ENCODE peak calls at places on chromosomes 4 and X, in ten cellular contexts. K, O, I, N, A, C, T, P, M and B are unnamed samples.
A peak's percentile ranks its signal among the peaks of the same experiment; 100 is the strongest.

GRCh38 chrX:131565909-131566308 is 22.0 kb downstream of the OR13H1 start:
- DNase-seq in K (no peak), O (no peak), I (no peak), N (no peak), A (no peak), C (no peak), T (no peak), P (peak; percentile 82), M (no peak), B (no peak)

GRCh38 chr4:73317092-73317491 is 58.5 kb upstream of the ANKRD17 start:
- DNase-seq in K (no peak), O (no peak), I (no peak), N (no peak), A (no peak), C (no peak), T (no peak), P (no peak), M (no peak), B (no peak)

GRCh38 chrX:19064175-19064574 is 58.1 kb downstream of the ADGRG2 start:
- DNase-seq in K (no peak), O (no peak), I (no peak), N (no peak), A (peak; percentile 18), C (no peak), T (no peak), P (peak; percentile 51), M (no peak), B (no peak)

GRCh38 chr4:74197123-74197522 is 39.2 kb downstream of the MTHFD2L start:
- DNase-seq in K (no peak), O (no peak), I (no peak), N (no peak), A (no peak), C (no peak), T (no peak), P (no peak), M (no peak), B (no peak)

GRCh38 chrX:11893933-11894710 is 136.1 kb downstream of the MSL3 start:
- DNase-seq in K (no peak), O (no peak), I (no peak), N (no peak), A (no peak), C (no peak), T (no peak), P (no peak), M (no peak), B (peak; percentile 50)

GRCh38 chr4:3822230-3822947 is 56.2 kb downstream of the ADRA2C start:
- DNase-seq in K (no peak), O (no peak), I (no peak), N (no peak), A (no peak), C (no peak), T (no peak), P (peak; percentile 27), M (peak; percentile 35), B (no peak)

GRCh38 chr4:117400039-117400835 is 314.9 kb upstream of the TRAM1L1 start:
- DNase-seq in K (no peak), O (no peak), I (no peak), N (no peak), A (peak; percentile 79), C (no peak), T (peak; percentile 82), P (peak; percentile 16), M (peak; percentile 7), B (peak; percentile 60)

GRCh38 chr4:23135792-23136645 is 443.3 kb downstream of the GBA3 start:
- DNase-seq in K (peak; percentile 49), O (no peak), I (peak; percentile 63), N (peak; percentile 93), A (peak; percentile 68), C (peak; percentile 4), T (peak; percentile 24), P (peak; percentile 46), M (peak; percentile 25), B (peak; percentile 8)

GRCh38 chr4:120636120-120636630 is 286.4 kb downstream of the PRDM5 start:
- DNase-seq in K (no peak), O (no peak), I (no peak), N (no peak), A (no peak), C (no peak), T (no peak), P (no peak), M (peak; percentile 6), B (no peak)

DNA sequence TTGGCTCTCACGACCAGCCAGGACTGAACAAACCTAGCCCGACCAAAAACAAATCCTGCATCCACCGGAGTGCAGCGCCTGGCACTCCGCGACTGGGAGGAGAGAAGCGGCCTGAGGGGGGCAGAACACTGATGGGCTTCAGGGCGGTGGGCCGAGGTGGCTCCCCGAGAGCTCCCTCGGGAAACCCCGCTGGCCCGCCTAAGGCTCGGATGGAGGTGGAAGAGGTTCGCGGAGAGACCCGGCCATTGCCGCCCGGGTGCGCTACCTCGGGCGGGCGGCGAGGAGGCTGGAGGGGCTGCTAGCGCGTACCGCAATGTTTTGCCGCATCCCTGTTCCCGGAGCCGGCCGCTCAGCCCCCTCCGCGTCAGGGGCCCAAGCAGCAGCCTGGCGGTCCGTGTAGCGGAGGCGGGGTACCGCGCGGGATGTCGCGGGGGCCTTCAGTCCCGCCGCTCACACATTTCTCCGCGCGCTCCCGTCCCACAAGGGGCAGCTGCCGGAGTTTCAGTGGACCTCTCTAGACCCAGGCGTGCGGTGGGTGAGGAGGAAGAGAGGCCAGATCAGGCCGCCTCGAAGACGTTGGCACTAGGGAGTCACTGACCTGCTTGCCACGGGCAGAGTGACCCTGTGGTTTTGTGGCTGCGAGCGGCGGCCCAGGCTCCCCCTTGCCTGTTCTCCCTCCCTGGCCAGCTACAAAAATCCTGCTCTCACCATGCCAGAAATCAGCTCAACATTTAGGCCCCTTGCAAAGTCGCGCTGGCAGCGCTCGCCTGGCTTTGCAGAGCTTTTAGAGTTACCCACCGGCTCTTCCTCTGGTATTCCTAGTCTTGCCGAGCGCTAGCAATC is 2.1 kb downstream of the SLITRK4 start:
- DNase-seq in K (no peak), O (peak; percentile 51), I (no peak), N (peak; percentile 25), A (no peak), C (no peak), T (no peak), P (no peak), M (no peak), B (no peak)
- H3K4me2 ChIP-seq in K (no peak overlapping the region), O (peak overlapping the region; percentile 94), I (no peak overlapping the region), N (peak overlapping the region; percentile 77), A (no peak overlapping the region), C (no peak overlapping the region), T (no peak overlapping the region), P (peak overlapping the region; percentile 45), M (no peak overlapping the region), B (no peak overlapping the region)

DNA sequence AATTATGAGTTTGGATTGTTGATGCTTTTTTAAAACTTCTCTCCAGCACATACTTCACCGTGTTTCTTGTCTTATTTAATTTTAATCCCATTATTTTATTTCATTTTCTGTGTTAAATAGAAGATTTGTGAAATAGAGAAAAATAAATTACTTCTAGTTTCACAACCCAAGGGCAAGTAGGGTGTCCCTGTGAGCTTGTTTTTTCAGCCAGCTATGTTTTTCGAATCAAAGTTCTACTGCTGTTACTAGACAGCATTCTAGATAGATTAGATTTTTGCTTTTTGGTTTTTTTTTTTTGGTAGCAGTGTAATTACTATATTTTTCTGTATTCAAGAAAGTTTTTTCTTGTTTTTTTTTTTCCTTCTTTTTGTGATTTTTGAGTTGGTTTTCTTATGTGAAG is 59.9 kb downstream of the RBPJ start:
- DNase-seq in K (no peak), O (no peak), I (no peak), N (no peak), A (no peak), C (no peak), T (no peak), P (no peak), M (no peak), B (no peak)
- H3K4me2 ChIP-seq in K (peak overlapping the region; percentile 16), O (no peak overlapping the region), I (peak overlapping the region; percentile 31), N (no peak overlapping the region), A (no peak overlapping the region), C (no peak overlapping the region), T (no peak overlapping the region), P (no peak overlapping the region), M (no peak overlapping the region), B (no peak overlapping the region)

DNA sequence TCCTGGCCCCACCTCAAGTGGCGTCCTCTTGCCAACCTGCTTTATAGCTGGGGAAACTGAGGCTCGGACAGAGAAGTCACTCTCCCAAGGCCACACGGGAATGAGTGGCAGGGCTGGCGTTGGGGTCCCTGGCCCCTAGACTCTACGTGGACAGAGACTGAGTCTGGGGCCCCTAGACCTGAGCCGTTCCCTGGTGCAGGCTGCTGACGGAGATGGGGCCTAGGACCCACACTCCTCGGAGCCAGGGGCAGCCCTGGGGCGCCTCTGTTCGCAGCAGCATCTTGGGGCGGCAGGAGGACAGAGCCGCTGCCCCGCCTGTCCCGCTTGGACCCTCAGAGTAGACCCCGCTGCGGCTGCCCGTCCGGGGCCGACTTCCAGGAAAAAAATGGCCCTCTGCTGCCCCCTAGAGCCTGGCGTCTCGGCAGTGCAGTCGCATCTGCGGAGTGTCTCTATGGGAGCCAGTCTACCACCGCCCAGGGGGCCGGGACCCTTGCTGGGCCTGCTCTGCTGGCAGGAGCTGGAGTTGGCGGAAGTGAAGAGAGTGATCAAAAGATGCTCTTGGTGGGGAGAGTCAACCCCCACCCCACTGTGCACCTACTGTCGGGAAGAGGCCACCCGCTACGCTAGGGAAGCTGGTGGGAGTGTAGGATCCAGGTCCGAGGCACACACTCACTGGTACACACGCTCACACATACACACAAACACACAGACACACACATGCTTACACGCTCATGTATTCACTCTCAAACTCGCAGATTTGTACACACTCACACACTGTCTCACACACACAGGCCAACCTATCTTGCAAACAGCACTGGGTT is 220.1 kb downstream of the AFAP1 start:
- DNase-seq in K (no peak), O (peak; percentile 96), I (peak; percentile 27), N (peak; percentile 90), A (peak; percentile 29), C (peak; percentile 58), T (peak; percentile 24), P (no peak), M (peak; percentile 57), B (peak; percentile 12)
- H3K4me2 ChIP-seq in K (no peak overlapping the region), O (no peak overlapping the region), I (no peak overlapping the region), N (no peak overlapping the region), A (no peak overlapping the region), C (no peak overlapping the region), T (no peak overlapping the region), P (peak overlapping the region; percentile 75), M (no peak overlapping the region), B (no peak overlapping the region)

GRCh38 chr4:10173754-10174749 is 57.5 kb upstream of the WDR1 start:
- DNase-seq in K (no peak), O (no peak), I (no peak), N (no peak), A (no peak), C (no peak), T (no peak), P (no peak), M (no peak), B (no peak)
- H3K4me2 ChIP-seq in K (no peak overlapping the region), O (no peak overlapping the region), I (no peak overlapping the region), N (no peak overlapping the region), A (no peak overlapping the region), C (no peak overlapping the region), T (no peak overlapping the region), P (no peak overlapping the region), M (no peak overlapping the region), B (no peak overlapping the region)